ENCODE peak calls at places on chromosomes 16 and 17, in five cellular contexts. Y, G, O, X and E are unnamed samples.

GRCh38 chr16:85984211-85984880 is 85.4 kb downstream of the IRF8 start:
- DNase-seq in G (no peak), X (no peak), O (no peak), Y (no peak), E (no peak)

GRCh38 chr17:50075446-50076032 is 19.6 kb upstream of the PDK2 start:
- DNase-seq in G (no peak), Y (no peak), X (no peak), O (no peak), E (no peak)

GRCh38 chr17:31394544-31394943 is 3.1 kb downstream of the RAB11FIP4 start:
- DNase-seq in G (peak), Y (no peak), O (no peak), X (peak), E (peak)

GRCh38 chr17:1188812-1189211 is 9.0 kb upstream of the ABR start:
- DNase-seq in G (no peak), O (no peak), X (peak), Y (no peak), E (no peak)

GRCh38 chr16:83561876-83562275 is 245.9 kb upstream of the HSBP1 start:
- DNase-seq in Y (no peak), X (no peak), O (no peak), G (no peak), E (no peak)

GRCh38 chr16:49463529-49463928 is 89.9 kb downstream of the C16orf78 start:
- DNase-seq in O (no peak), X (no peak), Y (no peak), G (no peak), E (peak)

GRCh38 chr17:1438593-1439083 is 17.4 kb downstream of the CRK start:
- DNase-seq in X (no peak), Y (no peak), O (no peak), G (no peak), E (no peak)

GRCh38 chr16:67404740-67405226 is 11.5 kb upstream of the TPPP3 start:
- DNase-seq in X (no peak), O (no peak), G (no peak), Y (peak), E (no peak)

GRCh38 chr17:22496450-22496849 is 804.1 kb downstream of the KCNJ18 start:
- DNase-seq in Y (no peak), X (no peak), G (no peak), O (no peak), E (no peak)

GRCh38 chr17:4931974-4932373 is at the start of gene GP1BA:
- DNase-seq in Y (no peak), G (no peak), X (no peak), O (no peak), E (no peak)

GRCh38 chr16:57186630-57187507 is 740 bp downstream of the RSPRY1 start:
- DNase-seq in O (peak), Y (peak), G (no peak), X (no peak), E (no peak)

GRCh38 chr16:73058221-73058615 is 10.3 kb upstream of the ZFHX3 start:
- DNase-seq in X (peak), Y (peak), O (no peak), G (no peak), E (no peak)

GRCh38 chr16:56190903-56191806 is at the start of gene GNAO1:
- DNase-seq in O (peak), Y (peak), G (peak), X (peak), E (no peak)

GRCh38 chr17:82520041-82520910 is 744 bp downstream of the FOXK2 start:
- DNase-seq in X (peak), G (no peak), Y (no peak), O (no peak), E (no peak)

GRCh38 chr16:57098188-57098841 is 5.9 kb downstream of the CPNE2 start:
- DNase-seq in X (no peak), Y (no peak), O (no peak), G (no peak), E (no peak)

GRCh38 chr16:8026450-8026849 is 563.9 kb downstream of the TMEM114 start:
- DNase-seq in Y (no peak), G (no peak), X (no peak), O (no peak), E (no peak)

GRCh38 chr17:44102845-44103622 is 20.4 kb downstream of the HDAC5 start:
- DNase-seq in G (no peak), O (no peak), Y (no peak), X (peak), E (no peak)

GRCh38 chr17:72185571-72185970 is 64.8 kb downstream of the SOX9 start:
- DNase-seq in Y (no peak), X (peak), G (no peak), O (no peak), E (no peak)

GRCh38 chr17:17146791-17147406 is 59.2 kb downstream of the PLD6 start:
- DNase-seq in G (no peak), O (peak), X (peak), Y (peak), E (no peak)

GRCh38 chr16:24729967-24730815 is 740 bp downstream of the TNRC6A start:
- DNase-seq in G (no peak), Y (peak), X (peak), O (peak), E (no peak)

GRCh38 chr16:52957199-52957598 is 95.5 kb downstream of the CHD9NB start:
- DNase-seq in Y (no peak), O (no peak), X (no peak), G (no peak), E (no peak)

GRCh38 chr17:67003231-67003630 is 38.7 kb downstream of the CACNG4 start:
- DNase-seq in Y (no peak), X (no peak), O (no peak), G (no peak), E (no peak)

GRCh38 chr16:15854906-15855703 is 1.7 kb downstream of the MYH11 start:
- DNase-seq in G (no peak), Y (no peak), O (no peak), X (no peak), E (no peak)

GRCh38 chr16:66028505-66029216 is 337.8 kb upstream of the CDH5 start:
- DNase-seq in O (no peak), G (no peak), Y (no peak), X (no peak), E (no peak)

GRCh38 chr17:67520282-67520906 is 143.3 kb downstream of the PITPNC1 start:
- DNase-seq in G (no peak), X (no peak), O (no peak), Y (no peak), E (no peak)

GRCh38 chr17:10311131-10311530 is 61.7 kb downstream of the MYH13 start:
- DNase-seq in X (no peak), Y (no peak), O (no peak), G (no peak), E (no peak)

GRCh38 chr16:5496013-5496412 is 398.4 kb upstream of the EEF2KMT start:
- DNase-seq in X (no peak), O (no peak), G (no peak), Y (no peak), E (no peak)

GRCh38 chr17:42405963-42406495 is 17.0 kb downstream of the CAVIN1 start:
- DNase-seq in Y (peak), X (peak), O (peak), G (peak), E (peak)

GRCh38 chr17:69602969-69603368 is 188.5 kb downstream of the MAP2K6 start:
- DNase-seq in G (no peak), O (no peak), Y (no peak), X (no peak), E (no peak)

GRCh38 chr17:67469208-67469980 is 92.3 kb downstream of the PITPNC1 start:
- DNase-seq in X (no peak), G (no peak), Y (no peak), O (no peak), E (no peak)

GRCh38 chr17:41417576-41418015 is 6.8 kb downstream of the KRT37 start:
- DNase-seq in X (no peak), G (no peak), O (peak), Y (peak), E (no peak)

GRCh38 chr17:12231027-12231682 is 210.5 kb downstream of the MAP2K4 start:
- DNase-seq in G (no peak), O (peak), Y (no peak), X (no peak), E (no peak)

GRCh38 chr17:76473541-76473985 is 6.2 kb downstream of the AANAT start:
- DNase-seq in Y (no peak), X (no peak), G (no peak), O (no peak), E (peak)

GRCh38 chr17:43871947-43872690 is 25.1 kb downstream of the CD300LG start:
- DNase-seq in G (no peak), O (no peak), Y (peak), X (no peak), E (no peak)

GRCh38 chr17:4998027-4998665 is 396 bp downstream of the KIF1C start:
- DNase-seq in G (peak), O (peak), X (peak), Y (no peak), E (peak)

GRCh38 chr17:62931101-62931500 is 34.9 kb upstream of the TANC2 start:
- DNase-seq in G (no peak), X (no peak), Y (no peak), O (no peak), E (no peak)

GRCh38 chr17:36149296-36149820 is 27.1 kb downstream of the TBC1D3B start:
- DNase-seq in O (no peak), X (peak), Y (no peak), G (no peak), E (no peak)

GRCh38 chr17:49456172-49456965 is 38.7 kb upstream of the NGFR start:
- DNase-seq in X (no peak), Y (no peak), G (no peak), O (no peak), E (no peak)

GRCh38 chr17:75109407-75110236 is at the start of gene ARMC7:
- DNase-seq in Y (peak), G (peak), O (peak), X (peak), E (peak)
- TF ChIP-seq CTCF in Y (no peak), G (peak), O (peak), X (no peak), E (no peak)

GRCh38 chr17:7218774-7219173 is 862 bp downstream of the DLG4 start:
- DNase-seq in Y (no peak), O (no peak), G (no peak), X (no peak), E (no peak)

GRCh38 chr17:7217113-7217987 is 2.3 kb downstream of the DLG4 start:
- DNase-seq in O (peak), X (peak), G (peak), Y (no peak), E (no peak)

GRCh38 chr17:7216242-7217112 is 3.2 kb downstream of the DLG4 start:
- DNase-seq in Y (no peak), O (no peak), G (no peak), X (no peak), E (no peak)

GRCh38 chr17:7219434-7219811 is 213 bp downstream of the DLG4 start:
- DNase-seq in Y (no peak), X (no peak), O (no peak), G (no peak), E (no peak)

GRCh38 chr17:7218166-7218565 is 1.5 kb downstream of the DLG4 start:
- DNase-seq in G (no peak), O (no peak), X (no peak), Y (no peak), E (no peak)
- TF ChIP-seq CTCF in G (no peak), O (no peak), X (no peak), Y (no peak), E (no peak)

DNA sequence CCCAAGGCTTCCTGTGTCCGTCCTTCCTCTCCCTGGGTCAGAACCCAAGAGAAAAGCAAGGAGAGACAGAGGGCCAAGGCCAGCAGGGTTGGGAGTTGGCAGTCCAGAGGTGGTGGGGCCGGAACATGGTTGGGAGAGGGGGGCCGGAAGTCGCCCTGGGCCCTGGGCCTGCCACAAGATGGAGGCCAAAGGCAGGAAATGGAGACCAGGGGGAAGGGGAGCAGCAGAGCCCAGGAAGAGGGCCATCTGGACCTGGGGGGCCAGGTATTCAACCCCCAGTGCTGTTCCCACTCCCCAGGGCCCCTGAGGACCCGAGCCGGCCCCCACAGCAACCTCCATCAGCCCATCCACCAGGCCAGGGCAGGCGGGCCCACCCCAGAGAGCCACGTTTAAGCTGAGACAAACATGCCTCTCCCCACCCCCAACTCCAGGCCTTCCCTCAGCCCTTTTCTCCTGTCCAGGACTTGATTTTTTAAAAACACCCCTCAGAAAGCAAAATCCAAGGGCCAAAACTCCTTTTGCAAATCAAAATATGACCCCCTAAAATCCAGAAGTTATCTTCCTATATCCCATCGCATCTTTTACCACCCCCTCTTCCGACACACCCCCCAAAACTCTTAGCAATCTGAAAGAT is 4.4 kb upstream of the BCL6B start:
- DNase-seq in Y (no peak), X (peak), O (no peak), G (no peak), E (no peak)
- TF ChIP-seq CTCF in Y (no peak), X (no peak), O (no peak), G (no peak), E (no peak)

DNA sequence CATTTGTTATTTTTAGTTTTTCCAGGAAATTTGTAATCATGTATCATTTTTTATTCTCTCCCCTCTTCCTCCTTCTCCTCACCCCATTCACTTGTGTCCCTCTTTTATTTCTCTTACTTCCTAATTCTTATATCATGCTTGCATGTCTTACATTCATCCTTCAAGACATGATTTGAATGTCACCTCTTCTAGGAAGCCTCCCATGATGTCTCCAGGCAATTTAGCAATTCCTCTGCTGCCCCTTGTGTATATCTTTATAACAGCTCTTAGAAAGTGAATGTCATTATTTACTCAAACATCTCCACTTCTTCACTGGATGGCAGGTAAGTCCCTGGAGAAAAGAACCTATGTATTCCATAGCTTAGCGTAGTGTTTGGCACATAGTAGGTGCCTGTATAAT is 7.8 kb downstream of the HNF1B start:
- DNase-seq in O (peak), X (no peak), G (no peak), Y (no peak), E (no peak)
- TF ChIP-seq CTCF in O (peak), X (no peak), G (no peak), Y (peak), E (peak)

GRCh38 chr16:69860233-69861231 is 90.6 kb upstream of the CLEC18A start:
- DNase-seq in G (no peak), X (no peak), Y (no peak), O (no peak), E (no peak)

GRCh38 chr16:69861276-69862030 is 89.7 kb upstream of the CLEC18A start:
- DNase-seq in G (no peak), X (no peak), Y (no peak), O (no peak), E (no peak)

GRCh38 chr16:69855587-69855986 is 93.5 kb downstream of the WWP2 start:
- DNase-seq in G (no peak), Y (no peak), X (no peak), O (no peak), E (no peak)

GRCh38 chr16:69858196-69859104 is 92.7 kb upstream of the CLEC18A start:
- DNase-seq in G (no peak), Y (no peak), O (no peak), X (no peak), E (no peak)

DNA sequence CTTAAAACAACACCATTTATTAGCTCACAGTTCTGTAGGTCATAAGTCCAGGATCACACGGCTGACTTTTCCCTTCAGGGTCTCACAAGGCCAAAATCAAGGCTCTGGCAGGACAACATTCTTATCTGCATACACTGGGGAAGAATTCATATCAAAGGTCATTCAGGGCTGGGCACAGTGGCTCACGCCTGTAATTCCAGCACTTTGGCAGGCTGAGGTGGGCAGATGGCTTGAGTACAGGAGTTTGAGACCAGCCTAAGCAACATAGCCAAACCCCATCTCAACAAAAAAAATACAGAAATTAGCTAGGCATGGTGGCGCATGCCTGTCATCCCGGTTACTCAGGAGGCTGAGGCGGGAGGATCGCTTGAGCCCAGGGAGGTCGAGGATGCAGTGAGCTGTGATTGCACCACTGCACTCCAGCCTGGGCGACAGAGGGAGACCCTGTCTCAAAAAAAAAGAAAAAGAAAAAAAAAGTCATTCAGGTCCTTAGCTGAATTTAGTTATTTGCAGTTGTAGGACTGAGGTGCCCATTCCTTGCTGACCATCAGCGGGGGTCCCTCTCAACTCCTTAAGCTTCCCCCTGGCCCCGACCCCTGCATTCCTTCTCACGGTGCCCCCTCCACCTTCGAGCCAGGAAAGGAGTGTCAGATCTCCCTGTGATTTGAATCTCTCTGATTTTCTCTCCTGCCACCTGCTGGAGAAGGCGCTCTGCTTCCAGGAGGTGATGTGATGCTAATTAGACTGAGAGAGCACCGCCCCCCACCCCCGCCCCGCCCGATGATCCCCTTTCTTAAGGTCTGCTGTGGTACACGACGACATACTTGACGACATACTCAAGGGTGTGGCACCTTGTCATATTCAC is 91.8 kb upstream of the CLEC18A start:
- DNase-seq in Y (peak), O (peak), G (no peak), X (peak), E (no peak)
- TF ChIP-seq CTCF in Y (no peak), O (peak), G (peak), X (no peak), E (peak)

DNA sequence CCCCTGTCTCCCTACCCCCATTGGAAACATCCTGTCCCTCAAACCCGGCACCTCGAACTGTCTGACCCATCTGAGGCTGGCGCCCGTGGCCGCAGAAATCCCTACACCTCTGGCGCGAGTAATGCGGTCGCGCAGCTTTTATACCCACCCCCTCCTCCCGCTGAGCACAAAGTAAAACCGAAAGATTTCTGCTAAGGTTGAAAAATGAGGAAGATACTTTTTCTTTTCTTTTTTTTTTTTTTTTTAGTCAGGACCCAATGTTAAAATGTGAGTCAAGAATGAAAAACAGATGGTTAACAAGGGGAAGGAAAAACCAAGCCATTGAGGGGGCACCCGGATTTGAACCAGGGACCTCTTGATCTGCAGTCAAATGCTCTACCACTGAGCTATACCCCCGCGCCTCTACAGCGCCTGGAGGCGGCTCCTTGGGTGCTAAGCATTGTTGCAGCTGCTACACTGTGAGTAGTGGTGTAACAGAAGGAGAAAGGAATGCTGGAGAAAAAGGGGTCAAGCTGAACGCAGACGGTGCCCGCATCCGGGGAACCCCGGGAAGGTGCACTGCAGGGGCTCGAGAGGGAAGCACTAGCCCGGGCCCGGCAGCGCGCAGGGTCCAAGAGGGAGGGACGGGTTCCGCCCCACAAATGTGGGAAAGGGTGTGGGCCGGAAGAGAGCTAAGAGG is 751 bp upstream of the LASP1 start:
- DNase-seq in O (peak), Y (peak), G (peak), X (peak), E (peak)
- TF ChIP-seq CTCF in O (peak), Y (no peak), G (peak), X (no peak), E (peak)